ENCODE peak calls at places on chromosomes 13 and 19, in eight cellular contexts. E is right lobe of liver, V is body of pancreas, Y is adrenal gland, F is aorta, M is small intestine, D is pancreas, J is A673. N is an unnamed sample.

GRCh38 chr13:20428666-20429644 is 96.7 kb downstream of the CRYL1 start:
- DNase-seq in E (peak), V (no peak), Y (no peak), F (no peak), M (no peak), D (no peak), J (no peak), N (no peak)

GRCh38 chr19:47601180-47601904 is 7.6 kb upstream of the BICRA start:
- DNase-seq in E (peak), V (peak), Y (no peak), F (no peak), M (peak), D (no peak), J (no peak), N (no peak)

GRCh38 chr19:283395-283794 is 7.8 kb downstream of the PLPP2 start:
- DNase-seq in E (no peak), V (no peak), Y (no peak), F (peak), M (no peak), D (no peak), J (no peak), N (no peak)

GRCh38 chr19:5352229-5352763 is 11.7 kb upstream of the PTPRS start:
- DNase-seq in E (no peak), V (no peak), Y (no peak), F (no peak), M (no peak), D (no peak), J (peak), N (no peak)

GRCh38 chr13:46288570-46289259 is 77.0 kb downstream of the LRRC63 start:
- DNase-seq in E (no peak), V (no peak), Y (no peak), F (no peak), M (peak), D (no peak), J (peak), N (no peak)

GRCh38 chr13:27619093-27619705 is 1.1 kb downstream of the LNX2 start:
- DNase-seq in E (no peak), V (peak), Y (no peak), F (no peak), M (peak), D (no peak), J (no peak), N (no peak)

GRCh38 chr19:18460313-18460712 is 22.4 kb upstream of the ISYNA1 start:
- DNase-seq in E (no peak), V (peak), Y (peak), F (peak), M (no peak), D (peak), J (no peak), N (no peak)

GRCh38 chr13:99614465-99614885 is 113.2 kb downstream of the TM9SF2 start:
- DNase-seq in E (peak), V (peak), Y (no peak), F (no peak), M (peak), D (peak), J (peak), N (peak)

GRCh38 chr13:93352616-93353015 is 126.0 kb downstream of the GPC6 start:
- DNase-seq in E (no peak), V (no peak), Y (no peak), F (no peak), M (no peak), D (no peak), J (no peak), N (no peak)

GRCh38 chr19:29879655-29879974 is 62.4 kb upstream of the URI1 start:
- DNase-seq in E (no peak), V (no peak), Y (no peak), F (no peak), M (no peak), D (no peak), J (peak), N (no peak)

GRCh38 chr19:6059396-6059947 is 50.8 kb downstream of the RFX2 start:
- DNase-seq in E (peak), V (peak), Y (no peak), F (no peak), M (no peak), D (no peak), J (no peak), N (no peak)

GRCh38 chr19:54451997-54452396 is 3.0 kb downstream of the LENG8 start:
- DNase-seq in E (no peak), V (no peak), Y (no peak), F (no peak), M (no peak), D (peak), J (no peak), N (no peak)
- H3K4me3 ChIP-seq in E (no peak), V (no peak), Y (no peak), F (no peak), M (no peak), D (no peak), J (no peak), N (no peak)

GRCh38 chr19:2046046-2046907 is 4.8 kb downstream of the MKNK2 start:
- DNase-seq in E (no peak), V (peak), Y (no peak), F (peak), M (no peak), D (peak), J (no peak), N (no peak)

GRCh38 chr19:2048959-2049740 is 1.9 kb downstream of the MKNK2 start:
- DNase-seq in E (peak), V (peak), Y (peak), F (peak), M (no peak), D (peak), J (no peak), N (no peak)

GRCh38 chr19:2048104-2048958 is 2.7 kb downstream of the MKNK2 start:
- DNase-seq in E (no peak), V (peak), Y (no peak), F (no peak), M (no peak), D (peak), J (no peak), N (no peak)

GRCh38 chr19:2047076-2047448 is 4.0 kb downstream of the MKNK2 start:
- DNase-seq in E (no peak), V (no peak), Y (no peak), F (no peak), M (no peak), D (no peak), J (no peak), N (no peak)

DNA sequence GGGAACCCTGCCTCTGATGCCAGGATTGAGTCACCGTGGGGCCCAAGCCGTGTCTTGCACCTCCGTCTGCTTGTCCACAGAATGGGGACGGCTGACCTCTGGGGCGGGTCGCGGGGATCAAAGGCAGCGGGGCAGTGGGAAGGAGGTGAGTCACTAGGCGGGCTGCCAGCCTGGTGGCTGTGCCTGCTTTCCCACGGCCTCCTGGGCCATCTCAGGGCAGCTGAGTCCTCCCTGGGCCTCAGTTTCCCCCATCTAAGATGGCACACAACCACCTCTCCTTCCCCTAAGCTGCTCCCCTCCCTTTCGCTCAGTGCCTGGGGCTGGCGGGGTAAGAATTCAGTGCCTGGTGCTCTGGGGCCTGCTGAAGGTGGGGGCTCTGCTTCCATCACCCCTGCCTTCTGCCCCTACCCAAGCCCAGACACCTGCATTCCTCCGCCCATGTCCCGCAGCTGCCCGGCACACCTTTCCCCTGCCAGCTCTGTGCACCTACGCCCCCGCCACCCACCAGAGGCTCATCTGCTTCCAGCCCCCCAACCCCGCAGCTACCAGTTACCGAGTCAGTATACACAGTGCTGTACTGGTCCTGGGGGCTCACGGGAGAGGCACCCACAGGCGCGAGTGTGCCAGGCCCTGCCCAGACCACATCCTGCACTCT is 3.5 kb downstream of the MKNK2 start:
- DNase-seq in E (peak), V (peak), Y (peak), F (peak), M (peak), D (peak), J (no peak), N (no peak)
- H3K27ac ChIP-seq in E (peak), V (peak), Y (peak), F (no peak), M (peak), D (peak), J (no peak), N (no peak)

GRCh38 chr19:28606269-28607032 is 606.5 kb downstream of the UQCRFS1 start:
- DNase-seq in E (no peak), V (no peak), Y (no peak), F (no peak), M (no peak), D (no peak), J (no peak), N (no peak)

GRCh38 chr19:28607066-28607583 is 605.8 kb downstream of the UQCRFS1 start:
- DNase-seq in E (no peak), V (no peak), Y (no peak), F (no peak), M (no peak), D (no peak), J (no peak), N (no peak)

GRCh38 chr19:28608292-28608691 is 604.7 kb downstream of the UQCRFS1 start:
- DNase-seq in E (no peak), V (no peak), Y (no peak), F (no peak), M (no peak), D (no peak), J (no peak), N (no peak)

GRCh38 chr19:28603453-28603852 is 609.5 kb downstream of the UQCRFS1 start:
- DNase-seq in E (no peak), V (no peak), Y (no peak), F (no peak), M (no peak), D (no peak), J (no peak), N (no peak)

GRCh38 chr19:28605501-28606268 is 607.3 kb downstream of the UQCRFS1 start:
- DNase-seq in E (no peak), V (no peak), Y (no peak), F (no peak), M (no peak), D (no peak), J (no peak), N (no peak)
- H3K4me3 ChIP-seq in E (no peak), V (no peak), Y (no peak), F (no peak), M (no peak), D (no peak), J (no peak), N (no peak)

GRCh38 chr19:32674959-32675719 is at the start of gene ANKRD27:
- DNase-seq in E (peak), V (peak), Y (peak), F (peak), M (peak), D (peak), J (peak), N (peak)
- H3K27ac ChIP-seq in E (peak), V (no peak), Y (no peak), F (peak), M (peak), D (no peak), J (peak), N (no peak)

DNA sequence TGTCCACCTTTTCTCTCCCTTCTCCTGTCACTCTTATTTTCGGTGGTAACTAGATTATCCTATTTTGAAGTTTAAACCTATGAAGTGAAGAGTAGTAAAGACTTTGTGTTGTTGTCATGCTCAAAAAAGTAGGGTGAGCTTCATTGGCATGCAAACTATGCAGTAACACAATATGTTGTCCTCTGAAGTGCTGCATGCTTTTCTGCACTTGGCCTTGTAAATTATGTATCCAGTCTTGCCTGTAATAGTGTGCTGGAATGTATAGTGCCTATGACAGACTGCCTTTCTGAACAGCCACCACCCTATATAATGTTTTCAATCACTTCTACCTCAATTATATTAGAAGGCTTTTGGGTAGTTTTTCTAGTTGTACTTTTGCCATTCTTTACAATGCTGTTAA is 1198.2 kb upstream of the PCDH20 start:
- DNase-seq in E (no peak), V (no peak), Y (no peak), F (no peak), M (no peak), D (no peak), J (no peak), N (no peak)
- H3K4me3 ChIP-seq in E (no peak), V (no peak), Y (no peak), F (no peak), M (no peak), D (no peak), J (no peak), N (no peak)

GRCh38 chr19:16896913-16897571 is 8.2 kb downstream of the F2RL3 start:
- DNase-seq in E (peak), V (peak), Y (peak), F (peak), M (peak), D (peak), J (peak), N (peak)
- H3K27ac ChIP-seq in E (no peak), V (no peak), Y (peak), F (no peak), M (no peak), D (peak), J (peak), N (no peak)

GRCh38 chr13:97189943-97190342 is 32.2 kb upstream of the MBNL2 start:
- DNase-seq in E (no peak), V (no peak), Y (no peak), F (no peak), M (no peak), D (no peak), J (no peak), N (no peak)

GRCh38 chr13:97185751-97186150 is 36.4 kb upstream of the MBNL2 start:
- DNase-seq in E (no peak), V (no peak), Y (no peak), F (no peak), M (no peak), D (no peak), J (no peak), N (no peak)

GRCh38 chr13:97191143-97191542 is 31.0 kb upstream of the MBNL2 start:
- DNase-seq in E (no peak), V (no peak), Y (no peak), F (no peak), M (peak), D (no peak), J (no peak), N (no peak)

GRCh38 chr13:97185291-97185690 is 36.8 kb upstream of the MBNL2 start:
- DNase-seq in E (no peak), V (no peak), Y (no peak), F (no peak), M (no peak), D (no peak), J (no peak), N (no peak)

DNA sequence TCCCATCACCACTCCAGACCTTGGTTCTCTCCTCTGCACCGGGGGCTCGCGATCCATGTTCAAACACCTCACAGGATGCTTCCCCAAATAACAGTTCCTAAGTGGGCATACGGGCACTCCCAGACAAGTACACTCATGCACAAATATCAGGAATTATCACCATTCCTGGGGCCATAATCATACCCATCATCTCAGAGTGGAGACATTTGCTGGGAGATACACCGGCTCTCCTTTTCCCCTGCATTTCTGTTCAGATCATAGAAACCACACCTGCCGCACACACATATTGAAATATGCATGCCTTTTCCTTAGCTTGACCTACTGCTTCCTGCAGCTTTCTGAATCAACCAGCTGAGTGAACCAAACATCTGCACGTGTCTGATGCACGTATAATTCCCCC is 33.9 kb upstream of the MBNL2 start:
- DNase-seq in E (no peak), V (no peak), Y (no peak), F (no peak), M (no peak), D (no peak), J (no peak), N (no peak)
- H3K4me3 ChIP-seq in E (no peak), V (no peak), Y (no peak), F (no peak), M (no peak), D (no peak), J (no peak), N (no peak)

GRCh38 chr13:40149611-40150283 is 494.3 kb downstream of the COG6 start:
- DNase-seq in E (no peak), V (no peak), Y (peak), F (no peak), M (no peak), D (no peak), J (peak), N (no peak)
- H3K27ac ChIP-seq in E (peak), V (no peak), Y (no peak), F (no peak), M (no peak), D (no peak), J (no peak), N (no peak)

DNA sequence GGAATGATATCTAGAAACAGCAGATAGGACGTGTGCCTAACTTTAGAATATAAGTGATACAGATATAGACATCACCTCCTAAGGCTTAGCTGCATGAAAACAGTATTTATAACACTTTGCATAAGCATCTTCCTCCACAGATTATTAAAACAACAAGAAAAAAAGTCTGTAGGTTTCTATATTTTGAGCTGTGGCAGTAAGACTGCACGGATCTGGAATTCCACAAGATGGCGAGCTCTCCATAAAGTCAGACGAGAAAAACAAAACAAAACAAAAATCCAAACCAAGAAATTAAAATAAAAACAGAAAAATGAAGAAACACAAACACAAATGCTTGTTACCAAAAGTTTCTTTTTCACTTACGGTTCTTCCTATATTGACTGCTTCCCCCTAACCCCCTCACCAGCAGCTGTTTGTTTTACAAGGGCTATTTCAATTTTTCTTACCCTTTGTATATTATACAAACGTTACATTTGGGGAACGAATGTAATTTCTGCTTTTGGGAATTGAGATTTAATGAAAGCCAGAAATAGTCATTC is 285.8 kb downstream of the MYO16 start:
- DNase-seq in E (no peak), V (no peak), Y (peak), F (no peak), M (peak), D (no peak), J (peak), N (no peak)
- H3K4me3 ChIP-seq in E (peak), V (no peak), Y (peak), F (peak), M (no peak), D (no peak), J (peak), N (no peak)

DNA sequence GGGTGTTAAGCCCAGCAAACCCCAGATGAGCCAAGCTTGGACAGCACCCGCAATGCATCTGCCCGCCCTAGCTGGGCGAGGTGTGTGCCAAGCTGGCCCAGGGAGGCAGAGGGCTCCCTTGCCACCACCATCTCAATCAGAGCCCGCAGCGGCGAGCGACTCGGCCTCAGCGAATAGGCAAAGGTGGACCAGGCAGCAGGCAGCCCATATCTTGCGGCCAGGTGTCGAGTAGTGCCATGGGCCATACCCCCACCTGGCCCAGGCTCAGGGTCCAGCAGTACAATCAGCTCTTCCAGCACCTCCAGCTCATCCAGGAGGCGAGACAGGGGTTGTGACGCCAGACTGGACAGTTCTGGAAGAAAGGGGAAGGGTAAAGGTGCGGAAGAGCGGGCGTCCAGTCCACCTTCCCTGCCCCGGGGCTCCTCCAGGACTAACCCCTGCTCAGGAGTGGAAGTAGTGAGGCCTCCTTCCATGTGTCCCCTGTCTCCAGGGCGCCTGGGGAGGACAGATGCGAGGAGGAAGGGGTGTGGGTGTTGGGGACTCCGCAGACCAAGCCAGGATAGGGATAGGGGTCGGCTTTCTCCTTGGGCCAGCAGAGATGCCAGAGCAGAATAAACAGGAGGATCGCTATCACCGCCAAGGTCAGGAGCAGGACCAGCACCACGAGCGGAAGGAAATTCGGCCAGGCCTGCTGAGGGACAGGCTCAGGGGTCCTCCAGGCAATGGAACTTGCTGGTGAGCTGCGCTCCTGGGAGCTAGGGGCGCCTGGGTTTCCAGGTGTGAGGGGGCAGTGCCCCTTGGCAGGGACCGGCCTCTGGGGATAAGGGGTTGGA is 2.8 kb downstream of the IGFLR1 start:
- DNase-seq in E (no peak), V (no peak), Y (no peak), F (peak), M (no peak), D (peak), J (no peak), N (no peak)
- H3K27ac ChIP-seq in E (peak), V (peak), Y (peak), F (peak), M (no peak), D (peak), J (peak), N (peak)

N was measured in WERI-Rb-1.